ENCODE peak calls at places on chromosomes 13 and 19, in nine cellular contexts. J is foreskin fibroblast, Y is endothelial cell, P is stomach, Q is ascending aorta, F is sigmoid colon, K is PC-3, B is heart right ventricle, S is omental fat pad. D is an unnamed sample.

GRCh38 chr13:79525051-79525450 is 44.1 kb downstream of the NDFIP2 start:
- DNase-seq in Q (no peak), J (no peak), P (no peak), S (no peak), B (no peak), Y (no peak), K (no peak), F (no peak), D (no peak)

GRCh38 chr13:78826936-78827335 is 168.0 kb upstream of the OBI1 start:
- DNase-seq in B (no peak), S (no peak), J (no peak), P (no peak), Q (no peak), F (no peak), K (no peak), Y (no peak), D (no peak)

GRCh38 chr13:44272692-44273091 is 100.9 kb upstream of the SERP2 start:
- DNase-seq in P (no peak), Q (peak), Y (no peak), S (no peak), J (no peak), F (no peak), K (no peak), B (no peak), D (no peak)

GRCh38 chr13:26965976-26966375 is 205.4 kb upstream of the GPR12 start:
- DNase-seq in Q (no peak), P (peak), J (no peak), Y (no peak), K (no peak), B (peak), S (no peak), F (peak), D (no peak)

GRCh38 chr13:109336730-109337129 is 449.7 kb downstream of the IRS2 start:
- DNase-seq in S (no peak), F (no peak), B (no peak), P (no peak), Y (no peak), Q (no peak), K (peak), J (peak), D (no peak)

GRCh38 chr13:109673477-109673876 is 112.9 kb downstream of the IRS2 start:
- DNase-seq in J (peak), K (no peak), B (no peak), Y (no peak), S (no peak), F (no peak), Q (no peak), P (no peak), D (no peak)

GRCh38 chr13:25581351-25581750 is 209.6 kb downstream of the ATP8A2 start:
- DNase-seq in B (no peak), P (no peak), S (no peak), F (no peak), Y (no peak), K (no peak), J (no peak), Q (no peak), D (no peak)

GRCh38 chr19:45235485-45235884 is 9.7 kb downstream of the EXOC3L2 start:
- DNase-seq in P (no peak), F (no peak), K (no peak), B (no peak), Y (no peak), S (no peak), Q (no peak), J (no peak), D (no peak)

GRCh38 chr19:51294211-51294976 is 17.1 kb upstream of the IGLON5 start:
- DNase-seq in B (no peak), Q (no peak), K (peak), P (no peak), Y (no peak), F (no peak), J (no peak), S (no peak), D (no peak)

GRCh38 chr13:114059428-114059827 is 73.0 kb downstream of the RASA3 start:
- DNase-seq in P (no peak), Q (no peak), K (no peak), B (no peak), S (no peak), F (no peak), Y (no peak), J (no peak), D (no peak)

GRCh38 chr19:2079865-2080301 is 16.2 kb downstream of the MOB3A start:
- DNase-seq in J (no peak), P (no peak), Q (no peak), F (no peak), K (no peak), Y (no peak), B (no peak), S (no peak), D (no peak)

GRCh38 chr19:30069535-30070197 is 127.6 kb downstream of the URI1 start:
- DNase-seq in K (no peak), Q (peak), J (no peak), S (no peak), P (peak), F (peak), B (no peak), Y (no peak), D (no peak)

GRCh38 chr13:97506511-97506910 is 72.5 kb downstream of the RAP2A start:
- DNase-seq in K (no peak), F (no peak), Y (no peak), P (no peak), J (peak), S (no peak), Q (no peak), B (no peak), D (no peak)

GRCh38 chr19:11481777-11482383 is 1.0 kb upstream of the ELAVL3 start:
- DNase-seq in P (peak), Q (peak), J (peak), K (peak), Y (peak), S (no peak), B (peak), F (peak), D (no peak)

GRCh38 chr13:44578064-44578394 is 1.9 kb upstream of the TSC22D1 start:
- DNase-seq in J (peak), K (no peak), Y (no peak), P (peak), F (no peak), Q (no peak), S (no peak), B (no peak), D (no peak)

GRCh38 chr13:78102121-78102677 is 183.6 kb upstream of the EDNRB start:
- DNase-seq in J (peak), S (no peak), Y (no peak), Q (no peak), B (peak), K (peak), F (peak), P (no peak), D (no peak)

GRCh38 chr19:42173695-42174094 is 41.4 kb upstream of the POU2F2 start:
- DNase-seq in J (no peak), K (no peak), B (no peak), P (no peak), S (no peak), F (no peak), Q (no peak), Y (no peak), D (no peak)

GRCh38 chr19:46492841-46493235 is 2.8 kb downstream of the PNMA8B start:
- DNase-seq in Y (no peak), S (no peak), B (no peak), P (no peak), K (no peak), F (no peak), Q (no peak), J (no peak), D (no peak)

GRCh38 chr13:111219306-111219705 is 101.1 kb upstream of the TEX29 start:
- DNase-seq in F (peak), K (no peak), Y (no peak), J (peak), S (no peak), P (no peak), B (peak), Q (peak), D (no peak)

GRCh38 chr13:77574076-77574475 is 38.6 kb downstream of the SCEL start:
- DNase-seq in Y (no peak), J (no peak), B (no peak), K (no peak), Q (no peak), S (no peak), P (no peak), F (no peak), D (no peak)

GRCh38 chr13:42377640-42378382 is 105.9 kb downstream of the AKAP11 start:
- DNase-seq in F (no peak), Y (no peak), B (no peak), P (no peak), Q (no peak), J (no peak), K (no peak), S (no peak), D (no peak)

GRCh38 chr19:8117991-8118390 is 31.4 kb downstream of the FBN3 start:
- DNase-seq in K (no peak), S (no peak), B (no peak), Q (no peak), F (no peak), J (no peak), Y (no peak), P (no peak), D (no peak)

GRCh38 chr19:9808855-9809646 is 9.8 kb downstream of the FBXL12 start:
- DNase-seq in S (no peak), K (no peak), B (no peak), Y (no peak), J (no peak), Q (no peak), P (no peak), F (no peak), D (no peak)

GRCh38 chr19:21483589-21484170 is 21.7 kb upstream of the ZNF429 start:
- DNase-seq in K (no peak), Q (peak), P (peak), Y (peak), S (peak), F (peak), J (no peak), B (peak), D (no peak)

GRCh38 chr13:113123226-113124150 is 889 bp downstream of the F10 start:
- DNase-seq in Y (peak), S (no peak), J (no peak), B (no peak), P (no peak), K (no peak), F (no peak), Q (peak), D (no peak)

GRCh38 chr19:16051254-16052025 is 24.9 kb upstream of the TPM4 start:
- DNase-seq in F (no peak), Y (no peak), S (no peak), Q (no peak), B (no peak), J (no peak), K (peak), P (no peak), D (no peak)

GRCh38 chr19:38223617-38224013 is 407 bp downstream of the DPF1 start:
- DNase-seq in B (no peak), J (no peak), K (no peak), F (no peak), Q (no peak), Y (no peak), P (no peak), S (no peak), D (no peak)

GRCh38 chr13:29532821-29533220 is 62.7 kb downstream of the SLC7A1 start:
- DNase-seq in K (no peak), S (no peak), P (no peak), F (no peak), Y (no peak), J (no peak), Q (no peak), B (no peak), D (no peak)

DNA sequence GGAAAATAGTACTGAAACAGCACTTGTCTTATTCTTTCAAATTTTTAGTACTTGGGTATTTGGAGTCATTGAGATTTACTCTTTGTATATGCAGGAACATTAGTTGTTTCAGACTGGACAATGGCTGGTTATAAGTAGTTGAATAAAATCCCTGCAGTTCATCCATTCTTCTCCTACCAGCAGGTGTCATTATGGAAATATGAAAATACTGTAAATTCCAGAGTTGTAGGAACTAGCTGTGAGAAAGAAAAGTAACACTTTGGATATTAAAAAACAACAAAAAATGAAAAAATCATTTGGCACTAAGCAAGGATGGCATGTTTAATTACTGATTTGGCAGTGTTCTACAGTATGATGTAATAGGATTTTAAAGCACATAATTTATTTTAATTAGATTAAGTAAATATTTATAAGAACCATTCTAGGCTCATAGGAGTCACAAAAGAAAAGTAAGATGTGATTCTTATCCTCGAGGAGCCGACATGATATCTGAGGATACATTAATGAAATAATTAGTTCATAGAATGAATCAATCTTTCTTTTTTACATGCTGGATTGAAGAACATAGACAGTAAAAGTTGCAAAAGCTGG is 155.3 kb downstream of the KCNRG start:
- DNase-seq in B (no peak), P (no peak), Y (no peak), S (no peak), K (peak), Q (no peak), F (no peak), J (no peak), D (no peak)
- TF ChIP-seq CTCF in B (peak), P (no peak), Y (no peak), S (no peak), K (peak), Q (peak), F (peak), J (peak), D (no peak)

DNA sequence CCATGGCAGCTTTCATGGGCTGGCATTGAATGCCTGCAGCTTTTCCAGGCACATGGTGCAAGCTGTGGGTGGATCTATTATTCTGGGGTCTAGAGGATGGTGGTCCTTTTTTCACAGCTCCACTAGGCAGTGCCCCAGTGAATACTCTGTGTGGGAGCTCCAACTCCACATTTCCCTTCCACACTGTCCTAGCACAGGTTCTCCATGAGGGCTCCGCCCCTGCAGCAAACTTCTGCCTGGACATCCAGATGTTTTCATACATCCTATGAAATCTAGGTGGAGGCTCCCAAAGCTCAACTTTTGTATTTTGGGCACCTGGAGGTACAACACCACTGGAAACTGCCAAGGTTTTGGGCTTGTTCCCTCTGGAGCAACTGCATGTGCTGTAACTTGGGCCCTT is 450.6 kb downstream of the LMO7 start:
- DNase-seq in K (no peak), J (no peak), Q (no peak), S (no peak), Y (no peak), F (no peak), P (no peak), B (no peak), D (no peak)
- TF ChIP-seq CTCF in K (no peak), J (no peak), Q (no peak), S (no peak), Y (no peak), F (no peak), P (no peak), B (no peak), D (no peak)

DNA sequence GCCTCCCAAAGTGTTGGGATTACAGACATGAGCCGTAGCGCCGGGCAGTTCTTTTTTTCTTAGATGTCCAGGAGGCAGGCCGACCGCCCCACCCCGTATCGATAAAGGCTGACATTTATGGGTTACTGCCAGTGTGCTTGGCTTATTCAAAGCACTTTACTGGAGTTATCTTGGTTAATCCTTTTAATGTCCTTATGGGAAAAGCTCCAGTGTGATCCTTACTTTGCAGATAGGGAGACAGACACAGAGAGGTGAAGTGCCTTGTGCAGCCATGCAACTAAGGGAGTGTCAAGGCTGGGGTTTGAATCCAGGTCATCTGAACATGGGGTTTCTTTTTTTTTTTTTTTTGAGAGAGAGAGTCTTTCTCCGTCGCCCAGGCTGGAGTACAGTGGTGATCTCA is 19.2 kb downstream of the NCAN start:
- DNase-seq in Q (no peak), B (no peak), K (no peak), Y (no peak), S (no peak), F (no peak), J (no peak), P (no peak), D (no peak)
- TF ChIP-seq CTCF in Q (no peak), B (no peak), K (no peak), Y (no peak), S (no peak), F (no peak), J (no peak), P (no peak), D (no peak)

GRCh38 chr13:39602277-39602613 is 748 bp downstream of the LHFPL6 start:
- DNase-seq in J (no peak), B (no peak), P (no peak), Q (no peak), S (no peak), K (no peak), F (no peak), Y (no peak), D (no peak)
- TF ChIP-seq CTCF in J (no peak), B (no peak), P (no peak), Q (no peak), S (no peak), K (no peak), F (no peak), Y (no peak), D (no peak)

GRCh38 chr13:47549219-47549752 is 451.8 kb downstream of the SUCLA2 start:
- DNase-seq in P (no peak), K (no peak), J (peak), S (no peak), B (no peak), Q (no peak), F (no peak), Y (no peak), D (no peak)
- TF ChIP-seq CTCF in P (no peak), K (peak), J (no peak), S (no peak), B (no peak), Q (no peak), F (no peak), Y (no peak), D (no peak)

GRCh38 chr13:99604636-99605035 is 103.4 kb downstream of the TM9SF2 start:
- DNase-seq in P (no peak), S (no peak), B (no peak), F (no peak), Q (no peak), K (no peak), Y (no peak), J (no peak), D (no peak)

GRCh38 chr13:99610702-99611289 is 109.5 kb downstream of the TM9SF2 start:
- DNase-seq in J (no peak), K (no peak), S (no peak), Q (no peak), F (no peak), B (no peak), P (no peak), Y (no peak), D (no peak)

GRCh38 chr13:99608345-99608744 is 107.1 kb downstream of the TM9SF2 start:
- DNase-seq in P (no peak), F (no peak), Q (no peak), K (no peak), J (no peak), Y (no peak), S (no peak), B (no peak), D (no peak)

GRCh38 chr13:99605417-99606321 is 104.4 kb downstream of the TM9SF2 start:
- DNase-seq in Q (peak), F (no peak), K (peak), Y (peak), J (no peak), B (peak), S (no peak), P (peak), D (no peak)

DNA sequence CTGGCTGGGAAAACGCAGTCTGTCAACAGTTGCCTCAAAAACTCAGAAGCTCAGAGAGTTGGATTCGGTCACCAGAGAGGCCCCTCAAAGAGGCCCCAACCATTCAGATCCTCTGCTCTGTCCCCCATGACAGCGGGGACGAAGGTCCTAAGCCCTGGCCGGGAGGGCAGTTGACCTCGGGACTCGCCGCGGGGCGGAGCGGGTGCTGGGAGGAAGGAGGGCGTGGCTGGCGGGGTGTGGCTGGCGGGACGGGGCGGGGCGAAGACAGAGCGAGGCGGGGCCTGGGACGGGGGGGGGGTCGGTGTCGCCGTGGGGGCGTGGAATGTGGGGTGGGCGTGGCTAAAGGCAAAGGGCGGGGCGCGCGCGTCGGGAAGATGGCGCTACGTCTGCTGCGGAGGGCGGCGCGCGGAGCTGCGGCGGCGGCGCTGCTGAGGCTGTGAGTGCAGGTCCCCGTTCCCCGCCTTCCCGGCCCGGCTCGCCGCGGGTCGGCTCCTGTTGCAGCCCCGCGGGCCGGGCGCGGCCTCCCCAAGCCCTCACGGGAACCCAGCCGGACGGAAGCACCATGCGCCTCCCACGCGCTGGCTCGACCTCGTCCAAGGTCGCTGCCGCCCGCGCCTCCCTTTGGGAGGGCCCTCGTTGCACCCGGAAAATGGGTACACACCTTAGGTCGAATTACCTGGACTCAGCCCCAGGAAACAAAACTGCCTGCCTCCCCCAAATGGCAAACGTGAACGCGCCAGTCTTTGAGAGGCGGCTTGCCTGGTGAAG is 105.2 kb downstream of the TM9SF2 start:
- DNase-seq in Q (peak), S (peak), K (peak), P (peak), Y (peak), J (peak), F (peak), B (peak), D (peak)
- TF ChIP-seq CTCF in Q (no peak), S (no peak), K (no peak), P (no peak), Y (no peak), J (no peak), F (no peak), B (no peak), D (no peak)

DNA sequence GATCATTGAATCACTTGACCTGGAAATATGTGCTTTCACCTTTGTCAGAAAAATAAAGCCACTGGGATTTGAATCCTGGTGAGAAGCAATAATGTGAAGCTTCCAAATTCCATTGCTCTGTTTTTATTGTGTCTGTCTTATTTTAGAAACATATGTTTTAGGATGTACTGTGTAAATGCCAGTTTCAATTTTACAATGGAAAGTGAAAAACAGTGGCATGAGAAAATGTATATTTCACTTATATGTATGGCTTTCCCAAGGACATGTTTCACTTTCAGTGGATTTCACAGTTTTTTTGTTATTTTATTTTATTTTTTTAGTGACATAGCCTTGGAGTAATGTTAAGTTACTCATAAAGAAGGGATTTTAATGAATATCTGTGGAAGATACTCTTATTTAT is 190.3 kb downstream of the GPC6 start:
- DNase-seq in J (no peak), P (no peak), B (no peak), Y (no peak), F (no peak), S (no peak), Q (no peak), K (no peak), D (no peak)
- TF ChIP-seq CTCF in J (no peak), P (no peak), B (no peak), Y (no peak), F (no peak), S (no peak), Q (no peak), K (no peak), D (no peak)

GRCh38 chr13:73406454-73406853 is 347.6 kb downstream of the KLF5 start:
- DNase-seq in J (no peak), Q (no peak), Y (no peak), F (no peak), K (peak), S (no peak), P (no peak), B (no peak), D (no peak)
- TF ChIP-seq CTCF in J (no peak), Q (no peak), Y (no peak), F (no peak), K (no peak), S (no peak), P (no peak), B (no peak), D (no peak)